ENCODE peak calls at places on chromosomes 3 and 15, in five cellular contexts. K, S, N, R and X are unnamed samples.

GRCh38 chr3:41404601-41405000 is 205.3 kb downstream of the CTNNB1 start:
- DNase-seq in K (no peak), S (no peak), N (no peak), R (no peak), X (no peak)

GRCh38 chr15:84603630-84604379 is 3.0 kb downstream of the ZSCAN2 start:
- DNase-seq in K (no peak), N (no peak), S (peak), R (no peak), X (no peak)

GRCh38 chr3:17044844-17045243 is 160.1 kb downstream of the PLCL2 start:
- DNase-seq in R (peak), K (no peak), N (no peak), S (no peak), X (no peak)

GRCh38 chr3:176987901-176988300 is 209.4 kb downstream of the TBL1XR1 start:
- DNase-seq in N (no peak), R (peak), S (no peak), K (no peak), X (peak)

GRCh38 chr3:178504128-178504527 is 32.1 kb upstream of the KCNMB2 start:
- DNase-seq in S (no peak), K (no peak), R (no peak), N (no peak), X (no peak)

GRCh38 chr3:171970301-171970788 is 69.0 kb upstream of the FNDC3B start:
- DNase-seq in N (no peak), R (peak), K (no peak), S (no peak), X (peak)

GRCh38 chr3:52606373-52607085 is 70.1 kb downstream of the UQCC5 start:
- DNase-seq in N (no peak), R (peak), K (no peak), S (no peak), X (peak)

GRCh38 chr3:17625111-17625510 is 117.3 kb downstream of the TBC1D5 start:
- DNase-seq in K (no peak), N (no peak), S (no peak), R (no peak), X (no peak)

GRCh38 chr3:49351521-49352011 is 6.6 kb downstream of the GPX1 start:
- DNase-seq in R (peak), K (no peak), N (peak), S (no peak), X (peak)

GRCh38 chr15:44435893-44436667 is 8.7 kb downstream of the CTDSPL2 start:
- DNase-seq in R (peak), S (no peak), K (no peak), N (no peak), X (peak)

GRCh38 chr15:68230157-68231100 is 901 bp upstream of the CLN6 start:
- DNase-seq in R (peak), K (no peak), N (no peak), S (peak), X (no peak)

GRCh38 chr3:32432045-32432710 is 40.5 kb downstream of the CMTM7 start:
- DNase-seq in N (no peak), K (no peak), S (no peak), R (no peak), X (no peak)

GRCh38 chr15:100334456-100334855 is 7.3 kb downstream of the ADAMTS17 start:
- DNase-seq in K (no peak), R (no peak), N (no peak), S (no peak), X (no peak)

GRCh38 chr3:78050276-78051080 is 1010.6 kb downstream of the ROBO2 start:
- DNase-seq in N (no peak), S (no peak), K (no peak), R (no peak), X (peak)

GRCh38 chr3:149174901-149175300 is 45.5 kb downstream of the HPS3 start:
- DNase-seq in R (no peak), N (peak), K (no peak), S (no peak), X (no peak)

GRCh38 chr15:78552597-78552996 is 12.4 kb downstream of the PSMA4 start:
- DNase-seq in K (no peak), N (no peak), R (no peak), S (no peak), X (no peak)

GRCh38 chr3:71962561-71963240 is 177.8 kb upstream of the PROK2 start:
- DNase-seq in K (no peak), S (no peak), N (no peak), R (peak), X (peak)

GRCh38 chr3:125108833-125109540 is 53.2 kb upstream of the HEG1 start:
- DNase-seq in R (no peak), N (no peak), S (no peak), K (no peak), X (no peak)

GRCh38 chr3:100810671-100811070 is 101.4 kb downstream of the TFG start:
- DNase-seq in K (no peak), R (peak), N (peak), S (no peak), X (peak)

GRCh38 chr3:195823998-195824397 is 12.3 kb upstream of the MUC4 start:
- DNase-seq in S (no peak), N (no peak), R (peak), K (no peak), X (peak)

GRCh38 chr3:123660900-123661299 is 76.0 kb upstream of the HACD2 start:
- DNase-seq in S (peak), K (no peak), N (peak), R (peak), X (peak)

GRCh38 chr3:196643201-196643749 is 3.8 kb downstream of the NRROS start:
- DNase-seq in K (peak), S (no peak), N (no peak), R (no peak), X (no peak)

GRCh38 chr15:39315200-39315599 is 265.7 kb upstream of the THBS1 start:
- DNase-seq in R (no peak), N (no peak), S (no peak), K (no peak), X (no peak)

GRCh38 chr15:45456212-45457106 is 66.1 kb downstream of the SLC30A4 start:
- DNase-seq in N (peak), K (peak), R (peak), S (no peak), X (peak)

GRCh38 chr15:88664151-88664778 is 25.4 kb downstream of the ISG20 start:
- DNase-seq in N (no peak), K (no peak), S (peak), R (no peak), X (peak)

GRCh38 chr15:87877114-87877810 is 379.3 kb downstream of the NTRK3 start:
- DNase-seq in S (no peak), N (no peak), K (no peak), R (peak), X (peak)

GRCh38 chr3:153043729-153044314 is 118.2 kb upstream of the RAP2B start:
- DNase-seq in N (no peak), S (no peak), K (no peak), R (peak), X (peak)

GRCh38 chr3:57127849-57128566 is 37.1 kb downstream of the IL17RD start:
- DNase-seq in N (peak), K (no peak), S (no peak), R (peak), X (peak)

GRCh38 chr15:91694829-91695205 is 158.7 kb upstream of the SLCO3A1 start:
- DNase-seq in K (no peak), N (peak), R (peak), S (no peak), X (no peak)

GRCh38 chr15:73851679-73852078 is 21.7 kb upstream of the TBC1D21 start:
- DNase-seq in K (no peak), N (peak), S (no peak), R (peak), X (peak)

GRCh38 chr3:17258823-17259436 is 374.2 kb downstream of the PLCL2 start:
- DNase-seq in N (peak), S (no peak), R (peak), K (no peak), X (peak)

GRCh38 chr3:132772252-132772651 is 50.0 kb upstream of the NPHP3 start:
- DNase-seq in R (no peak), N (no peak), S (no peak), K (no peak), X (no peak)

GRCh38 chr3:47020311-47020710 is 40.8 kb downstream of the NBEAL2 start:
- DNase-seq in R (no peak), N (no peak), S (no peak), K (no peak), X (no peak)

GRCh38 chr3:112653881-112654300 is 12.9 kb upstream of the CCDC80 start:
- DNase-seq in N (no peak), R (peak), S (peak), K (no peak), X (peak)